ENCODE peak calls at places on chromosomes 13 and 19, in six cellular contexts. L is WTC11, F is IMR-90, T is SK-N-SH, B is HepG2, S is GM12878. K is an unnamed sample.

GRCh38 chr13:89627991-89628390 is 1719.5 kb upstream of the MIR17HG start:
- DNase-seq in S (no peak), L (no peak), F (no peak), T (no peak), B (no peak), K (no peak)

GRCh38 chr13:30299746-30300145 is 7.6 kb downstream of the KATNAL1 start:
- DNase-seq in F (peak), L (no peak), T (no peak), B (no peak), S (no peak), K (no peak)

GRCh38 chr19:16524991-16525734 is 17.1 kb downstream of the CHERP start:
- DNase-seq in L (no peak), T (no peak), F (no peak), B (no peak), S (no peak), K (no peak)

GRCh38 chr19:21202865-21203494 is 61.1 kb downstream of the ZNF431 start:
- DNase-seq in F (peak), L (peak), B (no peak), S (peak), T (peak), K (peak)

GRCh38 chr13:36084131-36084530 is 47.1 kb downstream of the DCLK1 start:
- DNase-seq in B (no peak), S (no peak), L (no peak), F (no peak), T (no peak), K (no peak)

GRCh38 chr13:101398920-101399319 is 17.4 kb downstream of the NALCN start:
- DNase-seq in B (no peak), L (no peak), T (no peak), F (peak), S (no peak), K (no peak)

GRCh38 chr19:55112246-55112780 is 5.1 kb downstream of the PPP1R12C start:
- DNase-seq in S (no peak), B (no peak), L (no peak), F (no peak), T (peak), K (no peak)

GRCh38 chr19:15864824-15865223 is 33.0 kb downstream of the CYP4F2 start:
- DNase-seq in T (no peak), S (no peak), B (no peak), L (no peak), F (no peak), K (no peak)

GRCh38 chr13:71378992-71379905 is 487.8 kb downstream of the DACH1 start:
- DNase-seq in S (no peak), B (no peak), F (no peak), L (no peak), T (no peak), K (no peak)

GRCh38 chr19:10417598-10418280 is 2.6 kb upstream of the PDE4A start:
- DNase-seq in T (peak), B (no peak), F (no peak), S (no peak), L (peak), K (no peak)

GRCh38 chr19:45645068-45645630 is 6.0 kb upstream of the EML2 start:
- DNase-seq in B (no peak), S (no peak), L (no peak), F (no peak), T (no peak), K (no peak)
- TF ChIP-seq USF2 in B (no peak), S (no peak), L (no peak), F (no peak), T (no peak), K (no peak)

DNA sequence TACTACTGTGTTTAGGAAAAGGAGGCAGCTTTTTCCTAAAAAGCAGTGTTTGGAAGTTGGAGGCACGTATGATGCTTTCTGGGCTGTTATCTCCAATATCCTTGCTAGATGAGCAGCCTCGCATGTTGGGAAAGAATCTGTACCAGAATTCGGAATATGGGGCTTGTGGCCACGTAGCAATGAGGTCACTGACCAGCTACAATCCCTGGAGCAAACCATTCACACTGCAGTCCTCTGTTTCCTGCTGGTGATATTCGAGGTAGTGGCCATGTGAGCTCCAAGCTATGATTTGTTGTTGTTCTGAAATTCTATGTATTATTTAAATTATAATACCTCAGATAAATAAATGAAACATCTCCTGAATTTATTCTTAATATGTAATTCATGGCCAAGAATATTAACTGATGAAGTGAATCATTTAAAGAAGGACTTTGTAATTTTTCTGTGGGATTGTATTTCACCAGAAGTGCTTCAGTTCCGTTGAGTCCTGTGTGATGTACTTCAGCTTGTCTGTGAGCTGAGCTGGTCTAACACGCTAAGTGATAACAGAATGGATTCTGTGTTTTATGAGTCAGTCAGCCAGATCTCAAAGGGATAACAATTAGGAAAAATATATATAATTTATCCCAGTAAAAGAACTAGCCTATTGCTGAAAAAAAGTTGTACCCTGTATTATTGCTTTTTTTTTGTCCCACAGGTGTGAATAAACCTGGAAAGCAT is 319.5 kb downstream of the SHISA2 start:
- DNase-seq in T (no peak), B (no peak), S (no peak), F (peak), L (no peak), K (no peak)
- TF ChIP-seq USF2 in T (no peak), B (no peak), S (no peak), F (no peak), L (no peak), K (no peak)

DNA sequence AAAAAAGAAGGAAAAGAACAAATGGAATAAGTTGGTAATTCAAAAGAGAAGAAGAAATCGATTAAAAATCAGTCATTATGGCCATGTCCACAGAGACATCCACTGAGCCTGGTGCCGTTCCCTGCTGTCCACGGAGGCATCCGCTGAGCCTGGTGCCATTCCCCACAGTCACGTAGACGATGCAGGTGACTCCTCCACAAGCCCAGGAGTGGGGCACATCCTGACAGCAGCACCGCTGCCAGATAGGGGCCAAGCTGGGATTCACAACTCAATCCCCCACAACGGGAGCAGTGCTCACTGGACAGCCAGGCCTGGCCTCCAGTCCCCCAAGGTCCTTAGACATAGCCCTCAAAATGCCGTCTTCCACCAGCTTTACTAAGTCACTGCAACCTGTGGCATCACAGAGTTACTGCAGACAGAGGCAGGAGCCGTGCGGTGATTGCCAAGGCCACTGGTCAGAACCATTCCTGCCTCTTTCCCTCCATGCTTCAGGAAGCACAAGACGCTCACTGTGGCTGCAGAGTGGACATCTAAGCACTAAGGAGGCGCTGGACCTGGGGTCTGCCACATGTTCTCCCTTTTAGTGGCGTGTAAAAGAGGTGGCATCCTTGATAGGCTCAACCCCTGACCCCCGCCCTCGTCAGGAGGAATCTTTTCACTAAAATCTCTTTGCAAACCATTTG is 131.5 kb upstream of the SPACA7 start:
- DNase-seq in L (no peak), F (no peak), S (no peak), B (no peak), T (no peak), K (no peak)
- TF ChIP-seq USF2 in L (no peak), F (no peak), S (no peak), B (no peak), T (no peak), K (no peak)

GRCh38 chr13:69857188-69857821 is 250.3 kb upstream of the ATXN8OS start:
- DNase-seq in S (peak), L (no peak), T (peak), B (peak), F (peak), K (peak)
- TF ChIP-seq USF2 in S (no peak), L (no peak), T (no peak), B (no peak), F (no peak), K (no peak)

DNA sequence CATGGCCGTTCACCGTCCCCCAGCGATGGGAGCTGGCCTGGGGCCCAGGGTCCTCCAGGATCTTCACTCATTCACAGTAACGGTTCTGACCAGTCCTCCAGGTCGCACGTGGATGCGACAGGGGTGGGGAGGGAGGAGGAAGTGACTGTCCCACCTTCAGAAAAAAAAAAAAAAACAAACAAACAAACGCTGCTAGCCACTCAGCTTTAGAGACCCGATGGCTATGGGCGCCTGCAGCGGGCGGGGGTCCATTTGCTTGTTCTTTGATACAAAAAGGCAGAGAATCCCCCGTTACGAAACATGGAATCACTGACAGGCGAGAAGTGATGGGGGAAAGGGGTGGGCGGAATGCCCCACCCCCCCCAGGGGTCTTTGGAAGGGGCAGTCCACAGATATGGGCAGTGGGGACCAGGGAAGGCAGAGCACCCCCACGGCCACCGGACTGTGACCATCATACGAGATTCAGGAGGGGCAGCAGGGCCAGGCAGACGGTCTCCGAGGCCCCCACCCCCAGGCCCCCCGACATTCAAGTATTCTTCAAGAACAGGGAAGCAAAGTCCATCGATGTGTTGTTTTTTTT is 13.3 kb downstream of the MKNK2 start:
- DNase-seq in T (no peak), L (no peak), F (no peak), B (no peak), S (no peak), K (no peak)
- TF ChIP-seq USF2 in T (no peak), L (no peak), F (no peak), B (no peak), S (no peak), K (no peak)

GRCh38 chr19:33275559-33275932 is 26.8 kb downstream of the CEBPA start:
- DNase-seq in L (no peak), B (no peak), F (no peak), S (no peak), T (no peak), K (no peak)

GRCh38 chr19:33273065-33273736 is 29.1 kb downstream of the CEBPA start:
- DNase-seq in L (no peak), S (no peak), B (no peak), F (no peak), T (no peak), K (no peak)

GRCh38 chr19:33275933-33276619 is 26.3 kb downstream of the CEBPA start:
- DNase-seq in B (peak), T (no peak), S (no peak), F (no peak), L (no peak), K (no peak)

GRCh38 chr19:33273881-33274662 is 28.3 kb downstream of the CEBPA start:
- DNase-seq in L (no peak), B (peak), F (peak), S (no peak), T (no peak), K (peak)

GRCh38 chr19:33274663-33275558 is 27.4 kb downstream of the CEBPA start:
- DNase-seq in B (no peak), T (no peak), S (no peak), F (no peak), L (no peak), K (no peak)
- TF ChIP-seq USF2 in B (no peak), T (no peak), S (no peak), F (no peak), L (no peak), K (no peak)

DNA sequence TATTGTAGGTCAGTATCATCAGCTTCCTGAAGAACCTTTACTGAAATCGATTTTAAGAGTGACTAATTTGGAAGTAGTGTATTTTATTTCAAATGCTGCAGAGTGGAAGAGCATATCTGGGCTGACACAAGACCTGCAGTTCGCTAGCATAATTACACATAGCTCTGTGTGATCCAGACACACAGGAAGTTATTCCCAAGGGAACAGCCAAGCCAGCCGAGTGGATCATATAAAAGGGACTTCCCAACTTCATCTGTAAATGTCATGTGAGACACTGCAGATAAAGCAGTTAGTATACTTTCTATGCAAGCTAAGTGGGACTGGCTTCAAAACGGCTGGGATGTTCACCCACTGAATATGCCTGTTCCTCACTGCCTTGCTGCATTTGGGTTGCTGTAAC is 760.4 kb downstream of the SLITRK1 start:
- DNase-seq in S (no peak), F (peak), B (no peak), T (no peak), L (no peak), K (no peak)
- TF ChIP-seq USF2 in S (no peak), F (no peak), B (no peak), T (no peak), L (no peak), K (no peak)

GRCh38 chr19:1794424-1795185 is 17.5 kb downstream of the ATP8B3 start:
- DNase-seq in B (no peak), F (no peak), S (no peak), L (no peak), T (no peak), K (no peak)
- TF ChIP-seq USF2 in B (no peak), F (no peak), S (no peak), L (no peak), T (no peak), K (no peak)

K was measured in A549.